ENCODE peak calls at places on chromosomes 3 and 15, in nine cellular contexts. G, E, X, O, M, F, Z, P and K are unnamed samples.

GRCh38 chr15:36251450-36251849 is 328.0 kb upstream of the CDIN1 start:
- DNase-seq in G (no peak), M (no peak), F (no peak), Z (no peak), O (no peak), P (no peak), E (no peak), X (no peak), K (no peak)

GRCh38 chr15:39579487-39580116 is 1.3 kb upstream of the THBS1 start:
- DNase-seq in Z (peak), P (peak), X (peak), F (peak), M (no peak), E (no peak), G (peak), O (no peak), K (peak)

GRCh38 chr3:129975332-129976090 is 991 bp downstream of the TRH start:
- DNase-seq in E (no peak), P (peak), F (no peak), O (no peak), M (peak), G (no peak), X (no peak), Z (no peak), K (no peak)

GRCh38 chr3:30319713-30320112 is 286.7 kb upstream of the TGFBR2 start:
- DNase-seq in F (peak), Z (peak), G (no peak), P (peak), O (no peak), E (peak), X (no peak), M (peak), K (no peak)

GRCh38 chr15:68311859-68312557 is 34.5 kb downstream of the FEM1B start:
- DNase-seq in M (no peak), O (no peak), Z (no peak), G (no peak), F (peak), E (no peak), X (no peak), P (no peak), K (no peak)

GRCh38 chr3:60036803-60037202 is 987.0 kb upstream of the CFAP20DC start:
- DNase-seq in O (no peak), E (no peak), G (no peak), F (no peak), X (no peak), P (no peak), M (no peak), Z (no peak), K (no peak)

GRCh38 chr15:80118956-80119355 is 33.8 kb upstream of the FAH start:
- DNase-seq in M (no peak), Z (no peak), G (no peak), F (no peak), E (no peak), X (no peak), O (no peak), P (no peak), K (no peak)

GRCh38 chr15:66849393-66849745 is 147.3 kb downstream of the SMAD6 start:
- DNase-seq in G (no peak), M (no peak), Z (no peak), E (no peak), X (no peak), P (no peak), O (no peak), F (peak), K (peak)

GRCh38 chr3:99699841-99700240 is 61.4 kb downstream of the COL8A1 start:
- DNase-seq in F (no peak), Z (no peak), X (no peak), P (no peak), G (no peak), O (no peak), E (no peak), M (no peak), K (no peak)

GRCh38 chr15:59553879-59554735 is 57.5 kb upstream of the GCNT3 start:
- DNase-seq in Z (peak), M (no peak), P (no peak), X (no peak), G (no peak), O (no peak), F (no peak), E (no peak), K (no peak)

GRCh38 chr15:36885709-36886108 is 214.6 kb downstream of the MEIS2 start:
- DNase-seq in G (no peak), O (no peak), P (no peak), E (no peak), M (no peak), Z (no peak), X (no peak), F (no peak), K (no peak)

GRCh38 chr3:37030573-37030972 is 37.3 kb downstream of the MLH1 start:
- DNase-seq in X (no peak), F (no peak), M (no peak), E (no peak), O (no peak), P (no peak), G (no peak), Z (no peak), K (no peak)

GRCh38 chr3:196938124-196938523 is 4.2 kb downstream of the NCBP2 start:
- DNase-seq in M (no peak), E (no peak), X (no peak), O (no peak), Z (no peak), G (no peak), F (no peak), P (no peak), K (no peak)

GRCh38 chr15:83733206-83733605 is 79.3 kb downstream of the ADAMTSL3 start:
- DNase-seq in Z (peak), M (no peak), G (no peak), X (no peak), E (no peak), P (no peak), O (no peak), F (no peak), K (no peak)

GRCh38 chr3:143157957-143158548 is 38.5 kb downstream of the CHST2 start:
- DNase-seq in P (no peak), E (no peak), G (no peak), M (no peak), O (no peak), Z (no peak), X (no peak), F (no peak), K (no peak)

GRCh38 chr15:68781209-68781608 is 39.5 kb downstream of the ANP32A start:
- DNase-seq in F (peak), Z (no peak), G (no peak), M (no peak), E (no peak), X (no peak), P (no peak), O (no peak), K (no peak)

GRCh38 chr15:55183679-55184078 is 13.1 kb downstream of the RSL24D1 start:
- DNase-seq in Z (no peak), O (no peak), F (no peak), M (no peak), E (no peak), P (no peak), X (no peak), G (no peak), K (no peak)

GRCh38 chr3:29642393-29643033 is 361.6 kb downstream of the RBMS3 start:
- DNase-seq in X (no peak), G (peak), E (no peak), P (peak), O (no peak), Z (no peak), F (no peak), M (no peak), K (no peak)

GRCh38 chr15:55909036-55909811 is 84.2 kb downstream of the NEDD4 start:
- DNase-seq in P (no peak), E (no peak), Z (no peak), X (no peak), O (no peak), M (no peak), F (no peak), G (peak), K (no peak)

GRCh38 chr15:48190932-48191573 is 412 bp upstream of the CTXN2 start:
- DNase-seq in G (peak), E (peak), O (peak), M (peak), P (peak), F (peak), Z (no peak), X (peak), K (no peak)

GRCh38 chr3:126524429-126524988 is 554 bp downstream of the CHST13 start:
- DNase-seq in F (no peak), P (peak), Z (no peak), G (peak), M (no peak), O (no peak), E (no peak), X (no peak), K (no peak)